ENCODE peak calls at places on chromosomes 2 and 18, in four cellular contexts. U, Z, J and Q are unnamed samples. For H3K36me3, the result is how much of the 10 kb centered on the place peaks cover.

GRCh38 chr2:45166229-45166890 is 157.1 kb upstream of the SIX2 start:
- DNase-seq in Z (no peak), J (no peak), U (no peak), Q (no peak)

GRCh38 chr2:122703676-122704075 is 948.2 kb downstream of the TSN start:
- DNase-seq in Z (no peak), J (no peak), U (no peak), Q (no peak)

GRCh38 chr2:25380586-25381360 is 39.0 kb upstream of the DNMT3A start:
- DNase-seq in Z (no peak), J (no peak), U (no peak), Q (no peak)

GRCh38 chr2:179946346-179946745 is 60.8 kb downstream of the CWC22 start:
- DNase-seq in U (no peak), Z (no peak), J (no peak), Q (no peak)

GRCh38 chr2:216318470-216318869 is 53.8 kb downstream of the MARCHF4 start:
- DNase-seq in U (no peak), Z (peak), J (no peak), Q (no peak)

GRCh38 chr18:43590182-43590903 is 313.1 kb upstream of the SYT4 start:
- DNase-seq in U (no peak), J (no peak), Z (no peak), Q (peak)

GRCh38 chr18:66749030-66749429 is 145.1 kb upstream of the CDH19 start:
- DNase-seq in Z (no peak), U (no peak), J (no peak), Q (no peak)

GRCh38 chr2:7154666-7155065 is 237.5 kb downstream of the RNF144A start:
- DNase-seq in J (no peak), Z (no peak), U (no peak), Q (no peak)

GRCh38 chr2:68318686-68319396 is 908 bp downstream of the CNRIP1 start:
- DNase-seq in Z (no peak), J (no peak), U (no peak), Q (peak)

GRCh38 chr18:23837591-23837990 is 148.3 kb downstream of the LAMA3 start:
- DNase-seq in Z (no peak), J (no peak), U (no peak), Q (no peak)

GRCh38 chr18:68354176-68354575 is 360.7 kb downstream of the TMX3 start:
- DNase-seq in U (no peak), Z (no peak), J (no peak), Q (no peak)

DNA sequence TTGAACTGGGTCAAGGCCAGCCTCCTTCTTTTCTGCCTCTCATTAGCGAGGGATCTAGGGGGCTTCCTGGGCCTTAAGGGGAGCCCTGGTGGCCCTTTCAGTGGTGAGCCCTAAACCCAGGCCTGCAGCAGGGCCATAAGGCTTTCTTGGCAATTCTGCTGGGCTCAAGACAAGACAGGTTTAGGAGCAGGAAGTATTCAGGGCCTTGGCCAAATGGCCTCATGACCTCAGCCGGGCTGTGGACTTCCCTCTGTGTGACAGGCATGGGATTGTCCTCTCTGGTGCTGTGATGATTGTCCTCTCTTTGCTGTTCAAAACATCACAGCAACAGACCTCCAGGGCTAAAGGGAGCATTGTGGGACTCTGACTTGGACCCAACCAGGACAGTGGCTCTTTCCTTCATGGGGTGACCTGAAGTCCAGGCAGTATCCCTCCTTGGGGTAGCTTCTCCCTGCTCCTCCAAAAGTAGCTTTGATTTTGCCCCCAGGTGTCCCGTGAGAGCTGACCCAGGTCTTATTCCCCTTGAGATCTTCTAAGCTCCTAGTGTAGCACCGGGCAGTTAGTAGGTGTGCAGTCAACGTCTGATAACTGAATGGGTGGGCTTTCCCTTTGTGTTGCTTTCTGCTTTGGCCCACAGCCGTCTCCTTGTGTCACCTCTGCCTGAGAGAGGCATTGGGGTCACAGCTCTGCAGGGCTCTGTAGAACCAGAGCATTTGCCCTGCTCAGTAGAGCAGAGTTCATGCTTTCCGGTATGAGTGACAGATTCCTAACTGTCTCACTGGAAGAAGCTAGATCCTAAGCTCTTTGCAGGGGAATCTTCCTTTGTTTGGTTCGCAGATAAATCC is 14.7 kb downstream of the FOSL2 start:
- DNase-seq in J (no peak), Z (no peak), U (no peak), Q (peak)
- H3K36me3 ChIP-seq in J (under half), Z (half or more), U (under half), Q (half or more)

DNA sequence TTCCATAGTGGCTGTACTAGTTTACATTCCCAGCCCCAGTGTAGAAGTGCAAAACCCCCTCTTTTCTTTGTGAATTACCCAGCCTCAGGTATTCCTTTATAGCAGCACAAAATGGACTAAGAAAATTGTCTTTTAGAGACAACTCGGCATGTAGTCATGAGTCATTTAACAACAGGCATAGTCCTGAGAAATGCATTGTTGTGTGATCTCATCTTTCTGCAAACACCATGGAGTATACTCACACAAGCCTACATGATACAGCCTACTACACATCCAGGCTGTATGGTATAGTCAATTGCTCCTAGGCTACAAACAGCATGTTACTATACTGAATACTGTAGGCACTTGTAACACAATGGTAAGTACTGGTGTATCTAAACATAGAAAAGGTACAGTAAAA is 44.4 kb upstream of the MBP start:
- DNase-seq in J (no peak), U (no peak), Z (no peak), Q (no peak)
- TF ChIP-seq CTCF in J (no peak), U (no peak), Z (no peak), Q (no peak)

GRCh38 chr2:33312389-33312788 is 164.1 kb upstream of the RASGRP3 start:
- DNase-seq in U (no peak), J (no peak), Z (no peak), Q (no peak)

GRCh38 chr2:33313039-33313438 is 163.4 kb upstream of the RASGRP3 start:
- DNase-seq in U (no peak), J (no peak), Z (no peak), Q (no peak)

GRCh38 chr2:33317369-33318015 is 159.0 kb upstream of the RASGRP3 start:
- DNase-seq in Z (no peak), U (no peak), J (no peak), Q (no peak)

GRCh38 chr2:33316314-33316713 is 160.1 kb upstream of the RASGRP3 start:
- DNase-seq in J (no peak), U (no peak), Z (no peak), Q (no peak)

GRCh38 chr2:33314541-33314940 is 161.9 kb upstream of the RASGRP3 start:
- DNase-seq in Z (no peak), J (no peak), U (no peak), Q (no peak)
- H3K36me3 ChIP-seq in Z (under half), J (under half), U (under half), Q (under half)

DNA sequence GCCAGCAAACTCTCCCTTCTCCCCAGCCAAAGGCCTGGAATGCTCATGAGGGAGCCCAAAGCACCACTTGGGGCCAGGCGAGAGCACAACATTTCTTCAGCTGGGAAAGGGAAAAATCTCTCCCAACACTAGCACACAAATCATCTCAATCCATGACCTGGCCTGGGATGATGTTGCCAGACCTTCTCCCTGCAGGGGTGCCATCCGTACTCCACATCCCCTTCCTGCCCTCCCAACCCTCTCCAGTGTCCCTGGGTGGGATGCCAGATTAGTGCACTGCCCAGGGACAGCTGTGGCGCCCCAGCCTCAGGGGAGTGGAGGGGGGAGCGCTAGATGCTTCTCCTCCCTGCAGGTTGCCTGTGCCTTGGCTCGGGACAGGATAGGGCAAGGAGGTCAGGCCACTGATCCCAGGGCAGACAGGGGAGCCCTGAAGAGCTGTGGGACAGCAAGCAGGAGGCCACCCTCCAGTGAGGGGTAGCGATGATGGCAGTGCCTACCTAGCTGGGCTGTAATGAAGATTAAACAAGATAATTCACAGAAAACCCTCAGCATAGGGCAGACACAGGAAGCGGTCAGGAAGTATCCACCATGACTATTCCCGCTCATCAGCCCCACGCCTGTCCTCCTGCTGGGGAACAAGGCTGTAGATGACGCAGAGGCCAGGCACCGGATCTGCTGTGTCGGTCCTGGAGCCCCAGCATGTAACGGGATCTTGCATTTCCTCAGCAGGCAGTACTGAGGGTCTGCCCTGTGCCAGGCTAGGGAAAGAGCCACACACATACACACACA is 31.1 kb downstream of the SERTAD2 start:
- DNase-seq in U (no peak), J (no peak), Z (peak), Q (no peak)
- TF ChIP-seq CTCF in U (no peak), J (no peak), Z (peak), Q (no peak)

GRCh38 chr2:62198237-62198633 is 2.3 kb downstream of the B3GNT2 start:
- DNase-seq in Z (no peak), J (no peak), U (no peak), Q (no peak)
- H3K36me3 ChIP-seq in Z (under half), J (under half), U (under half), Q (under half)

GRCh38 chr2:241190291-241190981 is 2.0 kb downstream of the ANO7 start:
- DNase-seq in Z (peak), U (no peak), J (no peak), Q (peak)
- TF ChIP-seq CTCF in Z (no peak), U (no peak), J (no peak), Q (no peak)

GRCh38 chr2:84856785-84857184 is 24.1 kb downstream of the TRABD2A start:
- DNase-seq in Z (peak), J (no peak), U (no peak), Q (no peak)
- H3K36me3 ChIP-seq in Z (under half), J (under half), U (under half), Q (under half)